ENCODE peak calls at places on chromosomes 3 and 15, in ten cellular contexts. R, M, C, U, W, O, Z, N, V and T are unnamed samples.

GRCh38 chr3:185929192-185930151 is 8.3 kb downstream of the TRA2B start:
- DNase-seq in R (no peak), M (no peak), C (no peak), U (no peak), W (no peak), O (no peak), Z (no peak), N (no peak), V (no peak), T (no peak)

GRCh38 chr3:74613060-74613459 is 1.4 kb downstream of the CNTN3 start:
- DNase-seq in R (no peak), M (no peak), C (no peak), U (no peak), W (no peak), O (no peak), Z (no peak), N (no peak), V (no peak), T (no peak)

GRCh38 chr3:124751501-124751900 is 21.2 kb downstream of the UMPS start:
- DNase-seq in R (no peak), M (no peak), C (no peak), U (no peak), W (no peak), O (no peak), Z (no peak), N (no peak), V (peak; percentile 17), T (no peak)

GRCh38 chr3:120093119-120093922 is 926 bp downstream of the GSK3B start:
- DNase-seq in R (no peak), M (no peak), C (no peak), U (no peak), W (peak; percentile 44), O (no peak), Z (peak; percentile 40), N (no peak), V (peak; percentile 94), T (no peak)

GRCh38 chr3:129224984-129225393 is 24.4 kb upstream of the COPG1 start:
- DNase-seq in R (no peak), M (peak; percentile 80), C (peak; percentile 66), U (no peak), W (peak; percentile 87), O (peak; percentile 96), Z (peak; percentile 36), N (peak; percentile 86), V (no peak), T (peak; percentile 96)

GRCh38 chr3:97815149-97815917 is 6.5 kb upstream of the CRYBG3 start:
- DNase-seq in R (no peak), M (no peak), C (no peak), U (peak; percentile 41), W (no peak), O (no peak), Z (no peak), N (no peak), V (no peak), T (no peak)

GRCh38 chr15:77606142-77607034 is 26.3 kb downstream of the LINGO1 start:
- DNase-seq in R (no peak), M (no peak), C (no peak), U (no peak), W (no peak), O (no peak), Z (no peak), N (peak; percentile 31), V (no peak), T (no peak)

GRCh38 chr15:89936051-89936792 is 23.5 kb upstream of the ARPIN start:
- DNase-seq in R (no peak), M (no peak), C (no peak), U (peak; percentile 45), W (no peak), O (no peak), Z (no peak), N (no peak), V (no peak), T (no peak)

GRCh38 chr3:157502916-157503620 is at the start of gene VEPH1:
- DNase-seq in R (no peak), M (no peak), C (no peak), U (no peak), W (peak; percentile 69), O (no peak), Z (no peak), N (no peak), V (peak; percentile 43), T (no peak)

GRCh38 chr15:68484696-68485400 is 52.9 kb upstream of the ITGA11 start:
- DNase-seq in R (no peak), M (no peak), C (peak; percentile 39), U (no peak), W (no peak), O (peak; percentile 58), Z (no peak), N (no peak), V (no peak), T (no peak)

GRCh38 chr3:36416660-36417059 is 36.4 kb downstream of the STAC start:
- DNase-seq in R (no peak), M (no peak), C (no peak), U (no peak), W (no peak), O (no peak), Z (no peak), N (no peak), V (no peak), T (no peak)

GRCh38 chr3:149848238-149848637 is 35.2 kb downstream of the RNF13 start:
- DNase-seq in R (no peak), M (no peak), C (no peak), U (no peak), W (no peak), O (no peak), Z (no peak), N (no peak), V (no peak), T (no peak)

GRCh38 chr15:43911235-43911661 is 84.4 kb downstream of the WDR76 start:
- DNase-seq in R (no peak), M (peak; percentile 77), C (no peak), U (no peak), W (no peak), O (no peak), Z (no peak), N (peak; percentile 61), V (no peak), T (no peak)

GRCh38 chr3:156577731-156578130 is 22.8 kb upstream of the SSR3 start:
- DNase-seq in R (no peak), M (no peak), C (no peak), U (no peak), W (no peak), O (no peak), Z (no peak), N (no peak), V (no peak), T (no peak)

GRCh38 chr3:183880121-183880520 is 4.6 kb downstream of the PARL start:
- DNase-seq in R (no peak), M (no peak), C (no peak), U (no peak), W (no peak), O (no peak), Z (no peak), N (no peak), V (no peak), T (no peak)

GRCh38 chr15:58775402-58775801 is 4.3 kb downstream of the MINDY2 start:
- DNase-seq in R (no peak), M (no peak), C (no peak), U (no peak), W (no peak), O (no peak), Z (no peak), N (no peak), V (no peak), T (no peak)
- TF ChIP-seq CTCF in R (no peak), M (no peak), C (no peak), U (no peak), W (no peak), O (no peak), Z (no peak), N (no peak), V (no peak), T (no peak)

DNA sequence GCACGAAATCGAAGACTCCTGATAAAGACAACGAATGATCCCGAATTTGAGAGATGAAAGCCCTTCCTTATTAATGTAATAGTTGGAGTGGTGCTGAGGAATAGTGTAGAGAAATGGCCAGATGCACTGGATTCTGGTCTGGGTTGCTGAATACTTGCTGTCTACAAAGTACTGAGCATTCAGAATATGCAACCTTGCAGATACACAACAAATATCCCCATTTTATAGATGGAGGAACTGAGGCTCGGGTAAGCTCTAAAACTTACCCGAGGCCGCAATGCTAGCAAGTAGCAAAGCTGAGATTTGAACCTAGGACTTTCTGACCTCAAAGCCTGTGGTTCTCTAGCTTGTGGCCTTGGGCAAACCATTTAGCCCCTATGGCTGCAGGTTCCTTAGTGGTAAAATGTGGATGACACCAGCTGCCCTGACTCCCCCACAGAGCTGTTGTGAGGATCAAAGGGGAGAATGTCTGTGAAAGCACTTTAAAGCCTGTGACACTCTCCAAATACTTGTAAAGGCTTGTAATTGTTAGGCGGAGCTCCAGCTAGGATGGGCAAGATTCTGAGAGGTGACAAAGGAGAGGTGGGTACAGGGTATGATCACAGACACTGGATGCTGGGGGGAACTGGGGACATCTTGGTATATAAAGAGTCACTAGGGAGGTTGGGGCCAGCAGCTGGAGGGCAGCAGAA is 39.8 kb downstream of the FOXB1 start:
- DNase-seq in R (peak; percentile 55), M (no peak), C (no peak), U (no peak), W (no peak), O (no peak), Z (no peak), N (no peak), V (no peak), T (no peak)
- H3K27ac ChIP-seq in R (no peak overlapping the region), M (no peak overlapping the region), C (no peak overlapping the region), U (no peak overlapping the region), W (no peak overlapping the region), O (no peak overlapping the region), Z (no peak overlapping the region), N (no peak overlapping the region), V (no peak overlapping the region), T (no peak overlapping the region)

DNA sequence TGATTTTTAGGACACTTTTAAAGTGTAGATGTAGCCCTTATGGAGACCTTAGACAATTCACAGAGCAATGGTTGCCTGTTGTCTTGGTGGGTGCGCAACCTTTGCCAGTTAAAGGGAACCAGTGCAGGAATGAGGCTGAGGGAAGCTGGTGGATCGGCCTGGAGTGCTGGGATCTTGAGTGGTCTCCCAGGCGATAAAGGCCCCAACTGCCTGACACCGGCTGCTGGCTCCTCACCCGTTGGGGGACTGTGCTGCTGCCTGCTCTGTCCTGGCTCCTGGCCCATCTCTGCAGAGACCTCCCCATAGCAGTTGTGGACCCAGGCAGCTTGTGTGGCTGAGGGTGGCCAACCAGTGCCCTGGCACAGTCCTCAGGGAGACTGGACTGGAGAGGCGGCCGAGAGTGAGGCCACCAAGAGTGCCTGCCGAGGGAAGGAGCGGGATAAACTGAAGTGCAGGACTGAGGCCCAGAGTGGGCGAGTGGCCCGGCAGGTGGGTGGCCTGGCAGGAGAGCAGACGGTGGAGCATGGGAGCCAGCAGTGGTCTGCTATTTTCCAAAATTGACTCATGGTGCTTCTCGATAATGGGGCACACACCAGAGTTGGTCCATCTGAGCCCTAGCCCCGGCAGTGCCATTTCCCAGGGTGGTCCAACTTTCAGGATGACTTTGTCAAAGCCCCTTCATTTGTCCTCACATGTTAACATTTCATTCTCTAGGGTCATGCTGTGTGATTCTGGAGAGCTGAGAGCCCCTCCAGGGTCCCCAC is 2.1 kb downstream of the ALDH1A3 start:
- DNase-seq in R (no peak), M (peak; percentile 20), C (no peak), U (no peak), W (no peak), O (no peak), Z (no peak), N (no peak), V (no peak), T (no peak)
- H3K36me3 ChIP-seq in R (no peaks in the 10 kb centered on the region), M (no peaks in the 10 kb centered on the region), C (no peaks in the 10 kb centered on the region), U (no peaks in the 10 kb centered on the region), W (no peaks in the 10 kb centered on the region), O (no peaks in the 10 kb centered on the region), Z (no peaks in the 10 kb centered on the region), N (no peaks in the 10 kb centered on the region), V (no peaks in the 10 kb centered on the region), T (no peaks in the 10 kb centered on the region)

GRCh38 chr3:99753268-99753975 is 64.2 kb upstream of the CMSS1 start:
- DNase-seq in R (no peak), M (no peak), C (peak; percentile 27), U (peak; percentile 68), W (peak; percentile 6), O (no peak), Z (peak; percentile 48), N (no peak), V (peak; percentile 84), T (no peak)
- TF ChIP-seq CTCF in R (peak; percentile 81), M (peak; percentile 33), C (peak; percentile 58), U (peak; percentile 84), W (peak; percentile 35), O (peak; percentile 79), Z (peak; percentile 85), N (peak; percentile 85), V (peak; percentile 84), T (peak; percentile 74)